ENCODE peak calls at places on chromosome 1, in eight cellular contexts. W, F, M, J, C, V, N and U are unnamed samples.

GRCh38 chr1:236502972-236503639 is 20.7 kb upstream of the LGALS8 start:
- DNase-seq in W (peak; percentile 84), F (no peak), M (peak; percentile 76), J (no peak), C (peak; percentile 83), V (no peak), N (no peak), U (peak; percentile 92)

GRCh38 chr1:180358649-180359048 is 128.6 kb downstream of the LHX4 start:
- DNase-seq in W (peak; percentile 57), F (no peak), M (no peak), J (no peak), C (no peak), V (no peak), N (no peak), U (peak; percentile 54)

GRCh38 chr1:220012259-220012658 is 34.0 kb downstream of the EPRS1 start:
- DNase-seq in W (peak; percentile 48), F (no peak), M (peak; percentile 19), J (no peak), C (no peak), V (no peak), N (peak; percentile 17), U (peak; percentile 60)

GRCh38 chr1:9426291-9426711 is 113.0 kb upstream of the SLC25A33 start:
- DNase-seq in W (no peak), F (peak; percentile 70), M (no peak), J (peak; percentile 53), C (peak; percentile 34), V (peak; percentile 25), N (peak; percentile 99), U (no peak)

GRCh38 chr1:81937791-81938450 is 137.2 kb downstream of the ADGRL2 start:
- DNase-seq in W (peak; percentile 49), F (no peak), M (no peak), J (no peak), C (no peak), V (no peak), N (no peak), U (peak; percentile 10)

GRCh38 chr1:32334864-32335618 is 992 bp downstream of the MARCKSL1 start:
- DNase-seq in W (peak; percentile 53), F (peak; percentile 67), M (no peak), J (peak; percentile 56), C (no peak), V (peak; percentile 16), N (peak; percentile 79), U (no peak)

GRCh38 chr1:91278754-91279153 is 125.9 kb downstream of the HFM1 start:
- DNase-seq in W (peak; percentile 59), F (no peak), M (peak; percentile 21), J (no peak), C (no peak), V (no peak), N (peak; percentile 48), U (peak; percentile 57)

GRCh38 chr1:43238104-43238503 is 31.7 kb upstream of the TMEM125 start:
- DNase-seq in W (peak; percentile 81), F (no peak), M (peak; percentile 51), J (peak; percentile 22), C (peak; percentile 81), V (no peak), N (peak; percentile 62), U (peak; percentile 79)

GRCh38 chr1:90718411-90719320 is 1.6 kb upstream of the BARHL2 start:
- DNase-seq in W (no peak), F (no peak), M (no peak), J (no peak), C (no peak), V (no peak), N (no peak), U (no peak)

GRCh38 chr1:54397090-54397591 is 9.1 kb downstream of the SSBP3 start:
- DNase-seq in W (peak; percentile 32), F (no peak), M (no peak), J (no peak), C (no peak), V (no peak), N (no peak), U (no peak)